ENCODE peak calls at places on chromosomes 4 and X, in nine cellular contexts. L, Z, J, D, I, X, K, U and F are unnamed samples.

GRCh38 chr4:7186516-7187296 is 5.6 kb upstream of the SORCS2 start:
- DNase-seq in L (no peak), Z (no peak), J (no peak), D (no peak), I (peak; percentile 5), X (no peak), K (no peak), U (no peak), F (no peak)

GRCh38 chr4:38174811-38175210 is 214.6 kb downstream of the PTTG2 start:
- DNase-seq in L (no peak), Z (peak; percentile 52), J (peak; percentile 38), D (no peak), I (no peak), X (no peak), K (peak; percentile 43), U (no peak), F (no peak)

GRCh38 chrX:105781794-105782193 is 40.5 kb upstream of the NRK start:
- DNase-seq in L (no peak), Z (no peak), J (no peak), D (no peak), I (no peak), X (no peak), K (no peak), U (no peak), F (no peak)

GRCh38 chr4:150297861-150298474 is 219.7 kb downstream of the DCLK2 start:
- DNase-seq in L (peak; percentile 62), Z (peak; percentile 80), J (peak; percentile 84), D (peak; percentile 20), I (no peak), X (no peak), K (peak; percentile 88), U (peak; percentile 66), F (peak; percentile 42)

GRCh38 chrX:71534773-71535544 is 2.1 kb downstream of the OGT start:
- DNase-seq in L (no peak), Z (no peak), J (no peak), D (no peak), I (no peak), X (no peak), K (no peak), U (no peak), F (no peak)

GRCh38 chrX:41621236-41621651 is 67.5 kb upstream of the GPR34 start:
- DNase-seq in L (peak; percentile 24), Z (no peak), J (no peak), D (no peak), I (no peak), X (no peak), K (peak; percentile 17), U (no peak), F (no peak)

GRCh38 chr4:83189631-83190136 is 75.2 kb upstream of the PLAC8 start:
- DNase-seq in L (no peak), Z (no peak), J (no peak), D (no peak), I (no peak), X (no peak), K (no peak), U (no peak), F (no peak)

GRCh38 chr4:8330821-8331566 is 61.4 kb downstream of the HTRA3 start:
- DNase-seq in L (no peak), Z (no peak), J (peak; percentile 47), D (peak; percentile 10), I (peak; percentile 42), X (no peak), K (peak; percentile 55), U (peak; percentile 27), F (no peak)

GRCh38 chr4:171430495-171430894 is 382.7 kb upstream of the GALNTL6 start:
- DNase-seq in L (no peak), Z (no peak), J (no peak), D (no peak), I (no peak), X (no peak), K (no peak), U (no peak), F (no peak)
- H3K4me3 ChIP-seq in L (no peak overlapping the region), Z (no peak overlapping the region), J (no peak overlapping the region), D (no peak overlapping the region), I (no peak overlapping the region), X (no peak overlapping the region), K (no peak overlapping the region), U (no peak overlapping the region), F (no peak overlapping the region)

GRCh38 chrX:118823263-118824172 is at the start of gene ZCCHC12:
- DNase-seq in L (peak; percentile 87), Z (peak; percentile 36), J (peak; percentile 11), D (peak; percentile 70), I (no peak), X (no peak), K (peak; percentile 33), U (no peak), F (no peak)
- TF ChIP-seq CTCF in L (no peak), Z (no peak), J (no peak), D (no peak), I (no peak), X (no peak), K (no peak), U (no peak), F (no peak)

GRCh38 chrX:131818297-131818936 is 204.7 kb upstream of the STK26 start:
- DNase-seq in L (no peak), Z (no peak), J (no peak), D (no peak), I (no peak), X (no peak), K (no peak), U (no peak), F (no peak)

GRCh38 chrX:131827935-131828334 is 195.2 kb upstream of the STK26 start:
- DNase-seq in L (peak; percentile 63), Z (no peak), J (no peak), D (no peak), I (no peak), X (no peak), K (peak; percentile 43), U (no peak), F (no peak)

GRCh38 chrX:131816551-131817136 is 206.5 kb upstream of the STK26 start:
- DNase-seq in L (no peak), Z (peak; percentile 75), J (no peak), D (peak; percentile 84), I (no peak), X (peak; percentile 46), K (no peak), U (peak; percentile 67), F (no peak)

GRCh38 chrX:131826572-131826971 is 196.5 kb upstream of the STK26 start:
- DNase-seq in L (no peak), Z (no peak), J (no peak), D (no peak), I (no peak), X (no peak), K (no peak), U (no peak), F (no peak)

DNA sequence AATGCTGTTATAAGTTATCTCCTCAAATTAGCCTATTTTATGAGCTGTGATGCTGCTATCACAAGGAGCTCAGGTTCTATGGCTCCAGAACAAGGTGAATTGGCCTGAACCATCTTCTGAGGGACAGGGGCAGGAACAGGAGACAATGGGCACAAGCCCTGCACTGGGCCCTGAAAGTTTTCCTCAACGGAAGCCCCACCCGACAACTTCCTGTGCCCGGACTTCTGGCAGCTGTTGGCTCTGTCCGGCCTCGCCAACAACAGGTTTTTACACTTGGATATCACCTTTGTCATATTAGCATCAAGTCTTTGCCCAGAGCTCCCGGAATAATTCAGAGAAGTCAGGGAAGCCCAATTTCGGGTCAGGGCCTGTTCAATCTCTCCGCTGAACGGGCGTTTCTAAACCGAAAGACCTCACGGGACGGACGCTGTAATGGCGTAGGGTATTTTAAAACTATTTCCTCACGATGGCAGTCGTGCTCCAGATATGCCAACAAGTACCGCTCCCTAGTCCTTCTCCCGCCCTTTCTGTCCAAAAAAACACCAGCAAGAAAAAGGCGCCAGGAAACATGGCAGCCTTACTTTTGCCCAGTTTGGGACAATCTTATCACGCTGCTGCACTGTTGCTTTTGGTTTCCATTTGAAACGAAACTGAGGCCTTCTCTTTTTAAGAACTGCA is 201.0 kb upstream of the STK26 start:
- DNase-seq in L (no peak), Z (peak; percentile 80), J (no peak), D (peak; percentile 73), I (no peak), X (no peak), K (no peak), U (no peak), F (no peak)
- H3K4me3 ChIP-seq in L (no peak overlapping the region), Z (peak overlapping the region; percentile 54), J (peak overlapping the region; percentile 49), D (peak overlapping the region; percentile 33), I (peak overlapping the region; percentile 30), X (no peak overlapping the region), K (no peak overlapping the region), U (no peak overlapping the region), F (no peak overlapping the region)

GRCh38 chr4:63296773-63297172 is 1112.5 kb downstream of the TECRL start:
- DNase-seq in L (peak; percentile 48), Z (no peak), J (no peak), D (no peak), I (no peak), X (no peak), K (no peak), U (no peak), F (peak; percentile 31)
- TF ChIP-seq CTCF in L (no peak), Z (no peak), J (no peak), D (no peak), I (no peak), X (no peak), K (no peak), U (no peak), F (peak; percentile 65)

DNA sequence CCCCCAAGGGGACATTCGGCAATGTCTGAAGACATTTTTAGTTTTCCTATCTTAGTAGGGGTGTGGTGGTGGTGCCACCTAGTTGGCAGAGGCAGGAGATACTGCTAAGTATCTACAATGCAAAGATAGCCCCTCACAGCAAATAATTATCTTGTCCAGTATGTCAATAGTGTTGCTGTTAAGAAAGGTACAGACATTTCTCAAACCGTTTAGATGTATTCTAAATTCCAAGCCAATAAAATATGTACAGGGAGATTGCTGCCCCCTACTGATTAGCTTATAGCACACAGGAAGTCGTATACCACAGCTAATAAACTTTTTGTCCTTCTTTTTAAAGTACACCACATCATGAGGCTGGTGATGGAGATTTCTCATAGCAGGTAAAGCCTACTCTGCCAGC is 260.5 kb downstream of the TMA16 start:
- DNase-seq in L (no peak), Z (peak; percentile 50), J (peak; percentile 63), D (no peak), I (no peak), X (no peak), K (peak; percentile 19), U (no peak), F (no peak)
- H3K4me3 ChIP-seq in L (no peak overlapping the region), Z (no peak overlapping the region), J (no peak overlapping the region), D (no peak overlapping the region), I (no peak overlapping the region), X (no peak overlapping the region), K (no peak overlapping the region), U (no peak overlapping the region), F (no peak overlapping the region)

DNA sequence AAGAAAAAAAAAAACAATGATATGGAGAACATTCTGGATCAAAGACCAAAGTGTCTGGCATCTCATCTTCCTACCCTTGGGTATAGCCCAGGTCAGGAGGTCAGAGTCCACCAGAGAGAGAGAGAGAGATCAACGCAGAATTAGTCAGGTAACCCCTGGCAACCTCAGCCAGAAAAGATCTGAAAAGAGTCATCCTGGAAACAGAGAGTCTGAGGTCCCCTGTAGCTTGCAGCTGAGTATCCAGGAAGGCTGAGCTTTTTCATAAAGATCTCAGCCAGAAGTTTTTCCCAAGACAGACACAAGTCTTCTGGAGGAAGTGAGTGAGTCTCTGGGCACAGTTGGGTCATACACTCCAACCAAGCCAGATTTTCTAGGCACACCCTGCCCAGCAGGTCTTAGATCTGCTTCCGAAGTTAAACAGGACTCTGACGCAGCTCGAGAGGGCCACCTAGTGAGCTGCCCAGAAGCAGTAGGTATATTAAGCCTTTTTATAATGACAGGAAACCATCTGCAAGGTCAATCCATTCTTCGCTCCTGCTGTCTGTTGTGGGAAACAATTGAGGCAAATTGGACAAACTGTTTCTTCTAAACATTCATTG is 35.7 kb downstream of the ACE2 start:
- DNase-seq in L (peak; percentile 73), Z (peak; percentile 71), J (peak; percentile 67), D (peak; percentile 15), I (peak; percentile 18), X (no peak), K (peak; percentile 78), U (peak; percentile 51), F (peak; percentile 62)
- TF ChIP-seq CTCF in L (peak; percentile 62), Z (peak; percentile 58), J (peak; percentile 54), D (peak; percentile 16), I (peak; percentile 21), X (no peak), K (peak; percentile 64), U (peak; percentile 49), F (peak; percentile 79)